ENCODE peak calls at places on chromosomes 6 and 20, in five cellular contexts. D is D341Med, N is mucosa of descending colon, S is A172, T is amniotic stem cell. A is an unnamed sample.

GRCh38 chr6:15131234-15132195 is 114.4 kb upstream of the JARID2 start:
- DNase-seq in N (no peak), T (no peak), S (no peak), D (no peak), A (no peak)

GRCh38 chr6:19433101-19433500 is 404.1 kb upstream of the ID4 start:
- DNase-seq in D (no peak), N (no peak), T (no peak), S (no peak), A (no peak)

GRCh38 chr6:137313928-137314855 is 95.0 kb upstream of the IFNGR1 start:
- DNase-seq in D (peak; percentile 74), N (peak; percentile 82), T (peak; percentile 47), S (peak; percentile 61), A (peak; percentile 66)

GRCh38 chr20:37407117-37407566 is 61.2 kb downstream of the SRC start:
- DNase-seq in N (no peak), T (no peak), S (no peak), D (no peak), A (no peak)

GRCh38 chr6:137926207-137926731 is 59.2 kb downstream of the TNFAIP3 start:
- DNase-seq in D (no peak), S (peak; percentile 74), T (no peak), N (peak; percentile 54), A (no peak)

GRCh38 chr6:129753422-129753821 is 43.4 kb upstream of the ARHGAP18 start:
- DNase-seq in D (no peak), T (no peak), N (no peak), S (peak; percentile 28), A (no peak)

GRCh38 chr6:85111481-85112001 is 338.3 kb upstream of the NT5E start:
- DNase-seq in D (no peak), T (no peak), S (no peak), N (no peak), A (no peak)

GRCh38 chr6:167974644-167975344 is 22.7 kb upstream of the KIF25 start:
- DNase-seq in S (no peak), N (peak; percentile 81), D (no peak), T (no peak), A (no peak)

GRCh38 chr6:16089232-16089843 is 39.5 kb upstream of the MYLIP start:
- DNase-seq in S (no peak), T (no peak), D (no peak), N (no peak), A (no peak)